ENCODE peak calls at places on chromosomes 2 and 18, in eight cellular contexts. Y is LoVo; T is ELR; E is WTC11; G is gastrocnemius medialis; O is RWPE1; L is left ventricle myocardium inferior; F is central memory CD4-positive, alpha-beta T cell. U is an unnamed sample.

GRCh38 chr2:235414422-235414821 is 79.4 kb upstream of the AGAP1 start:
- DNase-seq in Y (no peak), T (no peak), E (no peak), G (no peak), O (no peak), L (peak), F (no peak), U (no peak)

GRCh38 chr2:1884933-1885580 is 140.7 kb upstream of the PXDN start:
- DNase-seq in Y (peak), T (no peak), E (no peak), G (no peak), O (no peak), L (no peak), F (no peak), U (peak)

GRCh38 chr18:30682667-30683066 is 359.9 kb downstream of the DSC3 start:
- DNase-seq in Y (no peak), T (no peak), E (no peak), G (no peak), O (no peak), L (no peak), F (no peak), U (no peak)

GRCh38 chr2:101847661-101848339 is 144.0 kb upstream of the IL1R2 start:
- DNase-seq in Y (no peak), T (peak), E (no peak), G (no peak), O (no peak), L (no peak), F (no peak), U (no peak)

GRCh38 chr2:189506514-189506976 is 65.3 kb downstream of the WDR75 start:
- DNase-seq in Y (peak), T (no peak), E (no peak), G (no peak), O (no peak), L (no peak), F (no peak), U (peak)

GRCh38 chr2:197838589-197838988 is 34.2 kb downstream of the PLCL1 start:
- DNase-seq in Y (no peak), T (no peak), E (no peak), G (no peak), O (no peak), L (no peak), F (no peak), U (no peak)

GRCh38 chr18:50195689-50196088 is 742 bp upstream of the MYO5B start:
- DNase-seq in Y (no peak), T (no peak), E (no peak), G (no peak), O (no peak), L (no peak), F (no peak), U (no peak)

GRCh38 chr2:145184741-145185671 is 665.1 kb upstream of the ZEB2 start:
- DNase-seq in Y (no peak), T (peak), E (no peak), G (no peak), O (no peak), L (no peak), F (no peak), U (no peak)

GRCh38 chr2:198767694-198768093 is 690.0 kb downstream of the SATB2 start:
- DNase-seq in Y (no peak), T (no peak), E (no peak), G (no peak), O (no peak), L (no peak), F (no peak), U (no peak)

GRCh38 chr2:230757476-230757875 is 44.8 kb downstream of the CAB39 start:
- DNase-seq in Y (no peak), T (no peak), E (no peak), G (no peak), O (no peak), L (no peak), F (no peak), U (no peak)

GRCh38 chr2:42105330-42106256 is 57.8 kb downstream of the PKDCC start:
- DNase-seq in Y (no peak), T (peak), E (no peak), G (no peak), O (no peak), L (peak), F (peak), U (no peak)

GRCh38 chr18:6719098-6719913 is 10.2 kb upstream of the ARHGAP28 start:
- DNase-seq in Y (no peak), T (no peak), E (no peak), G (no peak), O (no peak), L (no peak), F (no peak), U (no peak)

GRCh38 chr2:221455214-221455613 is 116.9 kb downstream of the EPHA4 start:
- DNase-seq in Y (peak), T (no peak), E (no peak), G (no peak), O (no peak), L (no peak), F (no peak), U (no peak)

U was measured in ELF-1.